ENCODE peak calls at places on chromosomes 5 and 9, in six cellular contexts. N is SK-N-SH, C is H1, J is K562, U is HCT116, S is HepG2. G is an unnamed sample.

GRCh38 chr5:21173526-21173925 is 1185.5 kb upstream of the CDH18 start:
- DNase-seq in S (no peak), C (no peak), J (no peak), U (no peak), N (no peak), G (no peak)

GRCh38 chr9:134299068-134299467 is 27.2 kb upstream of the RXRA start:
- DNase-seq in J (no peak), U (no peak), C (no peak), S (no peak), N (no peak), G (no peak)

GRCh38 chr9:38278457-38278856 is 114.0 kb upstream of the ALDH1B1 start:
- DNase-seq in J (no peak), C (no peak), U (no peak), S (no peak), N (no peak), G (no peak)

GRCh38 chr9:127700140-127700539 is 6.6 kb upstream of the CFAP157 start:
- DNase-seq in J (no peak), S (no peak), U (no peak), N (no peak), C (no peak), G (no peak)

GRCh38 chr9:36450110-36450732 is 50.2 kb upstream of the RNF38 start:
- DNase-seq in S (peak), C (no peak), U (peak), J (peak), N (peak), G (peak)

GRCh38 chr9:16138961-16139441 is 586.2 kb downstream of the CCDC171 start:
- DNase-seq in C (no peak), J (no peak), S (no peak), N (no peak), U (no peak), G (no peak)

GRCh38 chr5:91182763-91183162 is 200.4 kb downstream of the ARRDC3 start:
- DNase-seq in N (no peak), U (no peak), S (no peak), C (no peak), J (peak), G (no peak)

GRCh38 chr5:73299017-73299630 is 126.1 kb downstream of the TMEM174 start:
- DNase-seq in J (no peak), N (peak), S (no peak), C (no peak), U (no peak), G (no peak)

DNA sequence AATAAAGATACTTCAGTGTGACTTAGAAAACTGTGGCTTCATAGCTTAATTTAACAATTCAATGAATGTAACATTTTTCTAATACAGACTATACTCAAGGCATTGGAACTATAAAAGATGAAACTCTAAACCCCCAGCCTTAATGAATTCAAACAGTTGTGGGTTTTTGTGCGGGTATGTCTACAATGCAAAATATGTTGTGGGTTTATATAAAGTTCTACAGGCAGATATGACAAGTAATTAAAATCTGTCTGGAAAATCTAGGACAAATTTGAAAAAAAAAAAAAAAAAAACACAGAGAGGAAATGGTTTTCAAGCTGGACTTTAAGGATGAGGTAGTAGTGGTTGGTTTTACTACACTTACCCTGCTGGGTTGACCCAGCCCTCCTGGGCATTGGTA is 467.5 kb upstream of the TLE4 start:
- DNase-seq in C (no peak), N (no peak), U (no peak), S (no peak), J (no peak), G (no peak)
- TF ChIP-seq JUND in C (no peak), N (no peak), U (no peak), S (no peak), J (no peak), G (no peak)

DNA sequence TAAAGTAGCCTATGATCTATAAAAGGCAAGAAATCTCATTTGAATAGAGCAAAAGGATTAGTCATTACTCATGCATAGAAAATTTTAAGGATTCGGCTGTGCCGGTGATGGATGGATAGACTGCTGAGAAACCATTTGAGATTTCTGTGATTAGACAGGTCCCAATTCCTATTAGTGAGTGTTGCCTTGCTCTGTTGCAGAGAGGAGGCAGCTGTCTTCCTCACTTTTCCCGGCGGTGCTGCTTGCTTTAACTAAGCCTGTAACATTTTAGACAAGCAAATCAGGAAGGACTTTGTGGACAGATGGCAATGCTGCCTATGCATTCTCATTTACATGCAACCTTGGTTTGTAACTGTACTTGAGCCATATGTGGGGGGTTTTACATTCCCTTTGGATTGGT is 1176.4 kb downstream of the CDH18 start:
- DNase-seq in J (no peak), U (no peak), C (no peak), N (no peak), S (no peak), G (no peak)
- TF ChIP-seq JUND in J (no peak), U (no peak), C (no peak), N (no peak), S (no peak), G (no peak)

DNA sequence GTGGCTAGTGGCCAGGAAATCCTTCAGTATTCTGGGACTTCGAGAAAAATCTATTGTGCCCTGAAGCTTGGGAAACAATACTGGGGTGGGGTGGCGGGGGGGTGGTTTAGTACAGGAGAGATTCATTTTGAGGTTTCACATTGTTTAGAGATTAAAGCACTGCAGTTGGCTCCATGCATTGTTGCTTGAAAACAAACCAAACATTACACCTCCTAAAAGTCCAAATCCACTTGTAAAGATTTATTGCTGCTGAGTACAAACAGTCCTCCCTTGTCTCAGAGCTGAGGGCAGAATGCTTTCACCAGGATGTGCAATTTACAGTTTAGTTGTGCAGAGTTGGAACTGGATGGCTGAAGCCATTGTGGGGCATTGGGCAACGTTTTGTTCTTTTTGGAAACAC is 49.4 kb downstream of the GGTA1 start:
- DNase-seq in N (no peak), S (no peak), U (no peak), C (no peak), J (no peak), G (peak)
- TF ChIP-seq JUND in N (no peak), S (no peak), U (no peak), C (no peak), J (no peak), G (no peak)

GRCh38 chr5:166509085-166509484 is 1782.4 kb upstream of the WWC1 start:
- DNase-seq in C (no peak), J (peak), U (no peak), N (no peak), S (no peak), G (peak)
- TF ChIP-seq JUND in C (no peak), J (no peak), U (no peak), N (no peak), S (no peak), G (no peak)

GRCh38 chr5:77087484-77088291 is 603 bp upstream of the ZBED3 start:
- DNase-seq in U (no peak), S (peak), C (no peak), N (no peak), J (no peak), G (no peak)
- TF ChIP-seq JUND in U (no peak), S (no peak), C (no peak), N (no peak), J (no peak), G (no peak)

GRCh38 chr9:18614116-18614515 is 140.2 kb downstream of the ADAMTSL1 start:
- DNase-seq in U (no peak), N (no peak), S (no peak), C (no peak), J (no peak), G (no peak)
- TF ChIP-seq JUND in U (no peak), N (no peak), S (no peak), C (no peak), J (no peak), G (no peak)

G was measured in T47D.